ENCODE peak calls at places on chromosomes 13 and 19, in ten cellular contexts. Z, J, T, S, B, R, F, Y, U and O are unnamed samples.

GRCh38 chr19:57747472-57747807 is 825 bp downstream of the ZNF776 start:
- DNase-seq in F (no peak), R (no peak), T (no peak), Z (no peak), S (no peak), J (no peak), U (no peak), B (no peak), Y (no peak), O (no peak)

GRCh38 chr13:89673789-89674311 is 1673.6 kb upstream of the MIR17HG start:
- DNase-seq in R (no peak), Y (no peak), U (no peak), Z (no peak), F (no peak), J (no peak), B (no peak), T (no peak), S (no peak), O (no peak)

GRCh38 chr19:1261863-1262686 is 7.1 kb upstream of the CIRBP start:
- DNase-seq in T (peak; percentile 64), B (no peak), R (no peak), J (no peak), F (no peak), U (no peak), S (peak; percentile 94), Z (peak; percentile 74), Y (peak; percentile 58), O (peak; percentile 82)

GRCh38 chr19:18233224-18233825 is 7.1 kb upstream of the PDE4C start:
- DNase-seq in T (no peak), S (peak; percentile 66), B (peak; percentile 89), Z (no peak), Y (peak; percentile 63), R (peak; percentile 25), U (no peak), F (no peak), J (peak; percentile 44), O (peak; percentile 53)

GRCh38 chr13:98476106-98476505 is 100.8 kb downstream of the STK24 start:
- DNase-seq in J (no peak), S (no peak), R (no peak), B (no peak), T (no peak), Y (no peak), F (no peak), U (no peak), Z (no peak), O (no peak)

GRCh38 chr13:114058051-114058867 is 74.2 kb downstream of the RASA3 start:
- DNase-seq in B (no peak), F (no peak), Z (no peak), R (no peak), T (no peak), S (no peak), J (no peak), U (no peak), Y (no peak), O (no peak)

GRCh38 chr19:17089238-17089637 is 13.7 kb downstream of the MYO9B start:
- DNase-seq in Z (no peak), F (no peak), U (no peak), Y (no peak), B (no peak), T (no peak), R (no peak), S (no peak), J (peak; percentile 66), O (peak; percentile 73)

GRCh38 chr13:30870049-30870884 is 35.8 kb upstream of the MEDAG start:
- DNase-seq in B (no peak), J (peak; percentile 100), F (no peak), R (no peak), T (peak; percentile 64), U (peak; percentile 89), Y (peak; percentile 56), Z (peak; percentile 54), S (peak; percentile 61), O (peak; percentile 100)

GRCh38 chr19:9565900-9566705 is 18.2 kb downstream of the ZNF121 start:
- DNase-seq in F (no peak), S (no peak), Y (peak; percentile 29), Z (no peak), R (no peak), U (no peak), T (no peak), B (no peak), J (peak; percentile 19), O (peak; percentile 5)

GRCh38 chr13:30884543-30884942 is 21.5 kb upstream of the MEDAG start:
- DNase-seq in Z (no peak), T (no peak), R (no peak), J (no peak), S (no peak), B (no peak), Y (no peak), F (no peak), U (no peak), O (no peak)

GRCh38 chr19:10289836-10290438 is at the start of gene ICAM5:
- DNase-seq in R (no peak), T (no peak), Y (peak; percentile 57), U (no peak), B (peak; percentile 61), F (no peak), S (no peak), Z (no peak), J (peak; percentile 48), O (no peak)

GRCh38 chr13:48873081-48873480 is 102.6 kb upstream of the FNDC3A start:
- DNase-seq in F (no peak), B (no peak), T (no peak), S (no peak), J (no peak), Z (no peak), U (no peak), R (no peak), Y (no peak), O (no peak)

GRCh38 chr13:48875071-48875470 is 100.6 kb upstream of the FNDC3A start:
- DNase-seq in R (no peak), F (no peak), T (no peak), Y (no peak), B (no peak), Z (no peak), J (no peak), S (no peak), U (no peak), O (no peak)

GRCh38 chr13:48874165-48874564 is 101.5 kb upstream of the FNDC3A start:
- DNase-seq in T (no peak), B (peak; percentile 30), Y (no peak), Z (no peak), U (no peak), R (no peak), J (no peak), F (no peak), S (peak; percentile 59), O (no peak)

GRCh38 chr13:48876289-48876688 is 99.4 kb upstream of the FNDC3A start:
- DNase-seq in S (no peak), Z (no peak), U (no peak), J (no peak), R (no peak), T (no peak), B (no peak), F (no peak), Y (no peak), O (no peak)

GRCh38 chr13:48873598-48873997 is 102.1 kb upstream of the FNDC3A start:
- DNase-seq in U (no peak), F (peak; percentile 47), B (peak; percentile 23), R (no peak), J (peak; percentile 31), Z (no peak), S (no peak), T (no peak), Y (peak; percentile 71), O (peak; percentile 15)
- TF ChIP-seq CTCF in U (no peak), F (no peak), B (no peak), R (no peak), J (peak; percentile 22), Z (no peak), S (no peak), T (no peak), Y (no peak), O (no peak)

DNA sequence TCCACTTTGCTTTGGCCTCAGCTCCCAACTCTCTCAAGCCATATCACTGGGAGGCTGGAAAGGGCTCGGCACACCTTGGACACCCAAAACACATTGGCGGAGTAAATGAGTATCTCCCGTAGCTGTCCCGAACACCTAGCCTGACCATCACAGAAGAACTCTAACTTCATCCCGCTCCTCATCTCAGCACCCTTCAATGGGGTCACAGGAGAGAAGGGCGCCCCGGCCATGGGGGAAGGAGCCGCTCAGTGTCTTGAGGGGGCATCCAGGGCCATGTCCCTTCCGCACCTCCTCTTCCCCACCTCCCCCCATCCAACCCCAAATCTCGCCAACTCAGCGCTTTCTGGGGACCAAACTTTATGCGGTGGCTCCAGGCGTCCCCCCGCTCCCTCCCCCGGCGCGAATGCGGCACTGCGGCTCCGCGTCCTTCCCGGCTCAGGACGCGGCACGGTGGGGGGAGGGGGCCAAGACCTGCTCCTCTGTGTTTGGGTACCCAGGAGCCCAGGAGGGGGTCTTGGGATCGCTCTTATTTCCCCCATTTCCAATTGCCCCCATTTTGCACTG is 3.0 kb downstream of the KCNC3 start:
- DNase-seq in U (no peak), F (no peak), Y (no peak), S (no peak), T (no peak), J (no peak), B (no peak), Z (no peak), R (no peak), O (no peak)
- H3K4me3 ChIP-seq in U (no peak overlapping the region), F (peak overlapping the region; percentile 36), Y (no peak overlapping the region), S (no peak overlapping the region), T (peak overlapping the region; percentile 41), J (no peak overlapping the region), B (peak overlapping the region; percentile 0), Z (peak overlapping the region; percentile 27), R (no peak overlapping the region), O (no peak overlapping the region)

DNA sequence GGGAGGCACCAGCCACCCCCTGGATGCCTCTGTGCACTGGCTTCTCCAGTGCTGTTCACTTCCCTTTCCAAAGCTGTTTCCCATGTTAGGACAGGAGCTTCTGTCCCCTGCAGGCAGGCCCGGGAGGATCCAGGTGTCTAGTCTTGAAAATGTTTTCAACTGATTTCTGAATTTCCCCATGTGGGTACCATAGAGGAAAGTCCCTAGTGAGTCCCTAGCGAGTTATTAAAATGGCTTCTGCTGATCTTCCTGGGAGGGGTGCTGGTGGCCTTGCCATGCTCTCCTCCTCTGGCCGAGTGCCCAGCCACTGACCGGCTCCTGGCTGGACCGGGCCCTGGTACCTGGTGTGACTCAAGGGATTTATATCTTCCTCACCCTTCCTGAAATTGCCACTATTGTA is 5.2 kb upstream of the ANKRD10 start:
- DNase-seq in F (no peak), T (peak; percentile 41), Y (no peak), J (no peak), Z (no peak), B (no peak), S (no peak), R (no peak), U (no peak), O (no peak)
- TF ChIP-seq CTCF in F (no peak), T (peak; percentile 7), Y (no peak), J (no peak), Z (no peak), B (no peak), S (no peak), R (no peak), U (no peak), O (no peak)

GRCh38 chr19:12222980-12223630 is 60.2 kb downstream of the ZNF136 start:
- DNase-seq in T (no peak), S (no peak), R (no peak), F (no peak), B (no peak), Z (no peak), Y (peak; percentile 21), J (no peak), U (no peak), O (no peak)

DNA sequence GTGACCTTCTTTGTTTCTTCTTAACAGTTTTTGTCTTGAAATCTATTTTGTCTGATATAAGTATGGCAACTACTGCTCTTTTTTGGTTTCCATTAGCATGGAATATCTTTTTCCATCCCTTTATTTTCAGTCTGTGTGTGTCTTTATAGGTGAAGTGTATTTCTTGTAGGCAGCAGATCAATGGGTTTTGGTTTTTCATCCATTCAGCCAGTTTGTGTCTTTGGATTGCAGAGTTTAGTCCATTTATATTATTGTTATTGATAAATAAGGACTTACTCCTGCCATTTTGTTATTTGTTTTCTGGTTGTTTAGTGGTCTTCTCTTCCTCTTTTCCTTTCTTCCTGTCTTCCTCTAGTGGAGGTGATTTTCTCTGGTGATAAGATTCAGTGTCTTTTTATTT is 54.4 kb downstream of the ZNF136 start:
- DNase-seq in B (no peak), T (no peak), J (no peak), Z (no peak), F (no peak), U (no peak), R (no peak), Y (no peak), S (no peak), O (no peak)
- H3K4me3 ChIP-seq in B (no peak overlapping the region), T (no peak overlapping the region), J (no peak overlapping the region), Z (no peak overlapping the region), F (no peak overlapping the region), U (no peak overlapping the region), R (no peak overlapping the region), Y (no peak overlapping the region), S (no peak overlapping the region), O (no peak overlapping the region)